ENCODE peak calls at places on chromosomes 5 and 9, in five cellular contexts. U, M, R, E and T are unnamed samples.

GRCh38 chr9:105173306-105173705 is 71.1 kb upstream of the SLC44A1 start:
- DNase-seq in E (no peak), U (no peak), R (no peak), M (no peak), T (no peak)

GRCh38 chr5:90558344-90559192 is at the start of gene ADGRV1:
- DNase-seq in M (peak; percentile 34), E (peak; percentile 37), U (peak; percentile 60), R (peak; percentile 38), T (peak; percentile 97)

GRCh38 chr5:2746642-2747041 is 4.8 kb downstream of the IRX2 start:
- DNase-seq in R (peak; percentile 32), E (no peak), M (no peak), U (no peak), T (peak; percentile 2)

GRCh38 chr9:75181748-75182147 is 93.4 kb downstream of the OSTF1 start:
- DNase-seq in R (peak; percentile 80), E (no peak), M (no peak), U (no peak), T (peak; percentile 22)

GRCh38 chr5:1183424-1184162 is 17.8 kb upstream of the SLC6A19 start:
- DNase-seq in M (no peak), R (no peak), U (no peak), E (no peak), T (no peak)

GRCh38 chr9:92740015-92740408 is 24.6 kb downstream of the BICD2 start:
- DNase-seq in R (no peak), M (no peak), E (no peak), U (no peak), T (no peak)

GRCh38 chr9:98575379-98576346 is 133.1 kb downstream of the GABBR2 start:
- DNase-seq in E (no peak), R (peak; percentile 84), U (no peak), M (no peak), T (peak; percentile 32)

GRCh38 chr9:89234636-89235035 is 56.0 kb upstream of the SHC3 start:
- DNase-seq in R (peak; percentile 41), U (no peak), E (peak; percentile 34), M (no peak), T (no peak)

GRCh38 chr9:6198251-6198650 is 17.4 kb upstream of the IL33 start:
- DNase-seq in U (no peak), M (no peak), E (no peak), R (no peak), T (no peak)

GRCh38 chr5:82365744-82366228 is 87.6 kb upstream of the RPS23 start:
- DNase-seq in M (no peak), R (peak; percentile 76), U (no peak), E (no peak), T (peak; percentile 82)

GRCh38 chr9:106956971-106957370 is 94.0 kb downstream of the ZNF462 start:
- DNase-seq in E (no peak), M (no peak), R (peak; percentile 39), U (no peak), T (peak; percentile 61)

GRCh38 chr9:125241863-125242739 is 958 bp upstream of the HSPA5 start:
- DNase-seq in E (no peak), M (no peak), R (no peak), U (no peak), T (no peak)

GRCh38 chr5:15510092-15510491 is 10.1 kb downstream of the FBXL7 start:
- DNase-seq in E (no peak), U (no peak), M (no peak), R (no peak), T (no peak)

GRCh38 chr5:38404236-38404635 is 145.9 kb downstream of the EGFLAM start:
- DNase-seq in R (no peak), E (no peak), M (no peak), U (no peak), T (no peak)

GRCh38 chr5:126780165-126780827 is 3.4 kb downstream of the LMNB1 start:
- DNase-seq in U (no peak), R (peak; percentile 80), E (peak; percentile 21), M (peak; percentile 33), T (peak; percentile 70)

GRCh38 chr5:127320032-127320945 is 29.7 kb downstream of the MEGF10 start:
- DNase-seq in M (no peak), U (no peak), R (peak; percentile 58), E (no peak), T (no peak)

GRCh38 chr9:96242829-96243228 is 59.1 kb downstream of the HSD17B3 start:
- DNase-seq in U (no peak), E (no peak), R (no peak), M (no peak), T (no peak)

GRCh38 chr5:147361441-147362175 is 126.8 kb downstream of the STK32A start:
- DNase-seq in R (no peak), E (no peak), U (no peak), M (no peak), T (no peak)

GRCh38 chr5:29039994-29040393 is 2001.6 kb upstream of the CDH9 start:
- DNase-seq in U (no peak), M (no peak), R (no peak), E (no peak), T (no peak)

GRCh38 chr5:514673-515072 is 9.6 kb downstream of the SLC9A3 start:
- DNase-seq in R (no peak), M (no peak), U (no peak), E (no peak), T (no peak)

GRCh38 chr9:98774746-98775145 is 21.6 kb downstream of the ANKS6 start:
- DNase-seq in U (no peak), E (no peak), M (no peak), R (peak; percentile 44), T (no peak)

GRCh38 chr5:32627219-32627880 is 42.0 kb downstream of the SUB1 start:
- DNase-seq in M (no peak), R (no peak), E (no peak), U (no peak), T (no peak)

GRCh38 chr9:89576404-89576824 is 28.4 kb upstream of the GADD45G start:
- DNase-seq in R (peak; percentile 30), U (no peak), E (no peak), M (no peak), T (no peak)

GRCh38 chr9:127937383-127938297 is at the start of gene DPM2:
- DNase-seq in M (peak; percentile 79), R (peak; percentile 92), E (peak; percentile 83), U (peak; percentile 85), T (peak; percentile 81)

GRCh38 chr5:73831066-73831465 is 205.1 kb downstream of the ARHGEF28 start:
- DNase-seq in R (no peak), U (no peak), E (no peak), M (no peak), T (no peak)